ENCODE peak calls at places on chromosomes 13 and 19, in six cellular contexts. O is H1, A is SK-N-SH, J is GM12878, Q is HepG2, C is HL-60. P is an unnamed sample.

GRCh38 chr13:99909836-99910619 is 61.5 kb downstream of the ZIC5 start:
- DNase-seq in O (no peak), A (no peak), J (no peak), Q (no peak), C (no peak), P (no peak)

GRCh38 chr19:10686193-10686592 is 15.0 kb upstream of the QTRT1 start:
- DNase-seq in O (no peak), A (no peak), J (no peak), Q (no peak), C (no peak), P (no peak)

GRCh38 chr13:84362777-84363176 is 480.5 kb upstream of the SLITRK1 start:
- DNase-seq in O (no peak), A (no peak), J (no peak), Q (no peak), C (no peak), P (no peak)

GRCh38 chr13:110944121-110944967 is 29.5 kb upstream of the ANKRD10 start:
- DNase-seq in O (no peak), A (peak), J (no peak), Q (peak), C (peak), P (peak)

GRCh38 chr19:15320118-15320517 is 12.2 kb downstream of the BRD4 start:
- DNase-seq in O (no peak), A (no peak), J (no peak), Q (no peak), C (no peak), P (no peak)

GRCh38 chr19:3784607-3785463 is 1.3 kb downstream of the MATK start:
- DNase-seq in O (peak), A (no peak), J (no peak), Q (no peak), C (no peak), P (no peak)

GRCh38 chr19:1845642-1846041 is 2.6 kb downstream of the REXO1 start:
- DNase-seq in O (no peak), A (no peak), J (no peak), Q (no peak), C (no peak), P (no peak)

GRCh38 chr13:97967948-97968347 is 14.5 kb downstream of the IPO5 start:
- DNase-seq in O (no peak), A (no peak), J (no peak), Q (no peak), C (no peak), P (no peak)

GRCh38 chr13:46535002-46535401 is 18.0 kb upstream of the LRCH1 start:
- DNase-seq in O (no peak), A (no peak), J (no peak), Q (no peak), C (no peak), P (no peak)

GRCh38 chr13:43085545-43085944 is 62.2 kb downstream of the DNAJC15 start:
- DNase-seq in O (no peak), A (peak), J (no peak), Q (no peak), C (no peak), P (peak)

GRCh38 chr19:58063712-58064111 is 4.6 kb downstream of the ZNF135 start:
- DNase-seq in O (no peak), A (no peak), J (no peak), Q (no peak), C (no peak), P (no peak)

GRCh38 chr13:102962430-102962829 is 103.8 kb downstream of the SLC10A2 start:
- DNase-seq in O (no peak), A (no peak), J (no peak), Q (no peak), C (no peak), P (no peak)

GRCh38 chr13:104314926-104315535 is 1248.8 kb upstream of the SLC10A2 start:
- DNase-seq in O (no peak), A (no peak), J (no peak), Q (no peak), C (no peak), P (no peak)

GRCh38 chr19:50759886-50760285 is 10.4 kb upstream of the GPR32 start:
- DNase-seq in O (no peak), A (no peak), J (no peak), Q (peak), C (no peak), P (peak)

GRCh38 chr19:4707956-4708650 is 15.5 kb downstream of the DPP9 start:
- DNase-seq in O (no peak), A (no peak), J (no peak), Q (no peak), C (no peak), P (no peak)

GRCh38 chr19:18389095-18389735 is 3.3 kb downstream of the GDF15 start:
- DNase-seq in O (no peak), A (no peak), J (no peak), Q (no peak), C (no peak), P (no peak)

GRCh38 chr13:44698076-44698475 is 121.9 kb upstream of the TSC22D1 start:
- DNase-seq in O (no peak), A (no peak), J (no peak), Q (no peak), C (no peak), P (no peak)

GRCh38 chr19:10699650-10700335 is 1.4 kb upstream of the QTRT1 start:
- DNase-seq in O (peak), A (peak), J (peak), Q (peak), C (peak), P (peak)

GRCh38 chr13:75826391-75826790 is 190.3 kb downstream of the LMO7 start:
- DNase-seq in O (no peak), A (no peak), J (no peak), Q (no peak), C (no peak), P (no peak)

GRCh38 chr13:75825599-75825998 is 189.5 kb downstream of the LMO7 start:
- DNase-seq in O (no peak), A (no peak), J (no peak), Q (no peak), C (no peak), P (no peak)

GRCh38 chr13:75830842-75831241 is 194.7 kb downstream of the LMO7 start:
- DNase-seq in O (no peak), A (no peak), J (no peak), Q (no peak), C (no peak), P (no peak)

GRCh38 chr13:75829874-75830273 is 193.7 kb downstream of the LMO7 start:
- DNase-seq in O (no peak), A (no peak), J (no peak), Q (no peak), C (no peak), P (no peak)

GRCh38 chr13:75825161-75825560 is 189.0 kb downstream of the LMO7 start:
- DNase-seq in O (no peak), A (no peak), J (no peak), Q (no peak), C (no peak), P (no peak)
- TF ChIP-seq GABPA in O (no peak), A (no peak), J (no peak), Q (no peak), C (no peak), P (no peak)

GRCh38 chr19:35044317-35045117 is 3.0 kb downstream of the HPN start:
- DNase-seq in O (peak), A (peak), J (no peak), Q (peak), C (peak), P (peak)
- TF ChIP-seq GABPA in O (no peak), A (no peak), J (no peak), Q (no peak), C (no peak), P (no peak)

GRCh38 chr19:47446534-47447469 is 24.9 kb downstream of the SLC8A2 start:
- DNase-seq in O (peak), A (peak), J (no peak), Q (no peak), C (peak), P (peak)

GRCh38 chr19:47445527-47445926 is 26.2 kb downstream of the SLC8A2 start:
- DNase-seq in O (no peak), A (no peak), J (no peak), Q (no peak), C (no peak), P (no peak)

GRCh38 chr19:47447470-47448359 is 24.0 kb downstream of the SLC8A2 start:
- DNase-seq in O (peak), A (peak), J (no peak), Q (peak), C (peak), P (peak)

GRCh38 chr19:47444388-47444821 is 25.1 kb upstream of the MEIS3 start:
- DNase-seq in O (peak), A (no peak), J (no peak), Q (no peak), C (no peak), P (peak)

DNA sequence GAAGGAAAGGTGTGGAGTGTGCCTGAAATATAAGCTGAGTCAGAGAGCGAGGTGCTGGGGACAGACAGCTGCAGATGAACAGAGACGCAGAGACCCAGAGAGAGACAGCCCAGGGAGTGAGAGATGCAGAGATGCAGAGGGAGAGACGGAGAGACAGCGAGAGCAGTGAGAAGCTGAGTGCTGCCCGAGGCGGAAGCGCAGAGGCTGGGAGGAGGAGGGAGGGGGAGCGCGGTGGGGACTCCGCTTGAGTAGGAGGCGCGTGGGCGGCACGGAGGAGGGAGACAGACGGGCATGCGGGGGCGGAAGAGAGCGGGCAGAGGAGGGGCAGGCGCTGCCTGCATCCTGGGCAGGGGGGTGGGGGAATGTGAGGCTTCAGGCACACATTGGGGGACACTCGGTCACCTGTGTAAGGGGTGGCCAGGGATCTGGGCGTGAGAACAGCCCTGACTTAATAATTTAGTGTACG is 25.7 kb downstream of the SLC8A2 start:
- DNase-seq in O (peak), A (peak), J (no peak), Q (no peak), C (peak), P (peak)
- TF ChIP-seq GABPA in O (no peak), A (no peak), J (no peak), Q (peak), C (no peak), P (no peak)

DNA sequence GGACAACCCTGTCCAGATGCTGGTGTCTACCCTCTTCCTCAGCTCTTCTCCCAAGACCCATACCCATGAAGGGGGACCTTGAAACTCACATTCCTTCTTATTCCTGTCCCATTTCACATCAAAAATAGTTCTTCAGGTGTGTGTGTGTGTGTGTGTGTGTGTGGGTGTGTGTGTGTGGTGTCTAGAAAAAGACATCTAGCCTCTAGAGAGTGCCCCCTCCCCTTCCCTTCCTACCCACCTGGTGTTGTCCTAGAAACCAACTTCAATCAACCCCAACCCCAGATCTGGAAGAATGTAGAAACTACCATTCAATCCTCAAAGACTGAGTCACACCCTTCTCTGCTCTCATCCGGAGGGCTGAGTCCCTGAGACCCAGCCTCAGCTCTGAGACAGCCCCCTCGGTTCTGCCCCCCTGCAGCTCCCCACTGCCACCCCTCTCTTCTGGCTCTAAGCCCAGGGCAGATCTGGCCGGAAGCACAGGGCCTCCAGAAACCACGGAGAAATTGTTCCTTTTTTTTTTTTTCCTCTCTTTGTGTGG is 3.5 kb downstream of the KCNN4 start:
- DNase-seq in O (no peak), A (peak), J (no peak), Q (no peak), C (peak), P (peak)
- TF ChIP-seq GABPA in O (no peak), A (no peak), J (no peak), Q (no peak), C (peak), P (peak)

P was measured in K562.